ENCODE peak calls at places on chromosomes 5 and 9, in seven cellular contexts. One of them, this sample, is unnamed.

GRCh38 chr5:932151-932627 is 39.5 kb downstream of the TRIP13 start:
- DNase-seq in right lobe of liver: no peak
- DNase-seq in substantia nigra: no peak
- DNase-seq in SJSA1: peak
- DNase-seq in neural progenitor cell: no peak
- DNase-seq in OCI-LY7: no peak
- DNase-seq in PC-3: no peak
- DNase-seq in this sample: no peak

GRCh38 chr5:8949908-8950307 is 596.0 kb downstream of the SEMA5A start:
- DNase-seq in right lobe of liver: no peak
- DNase-seq in substantia nigra: no peak
- DNase-seq in SJSA1: no peak
- DNase-seq in neural progenitor cell: no peak
- DNase-seq in OCI-LY7: peak
- DNase-seq in PC-3: no peak
- DNase-seq in this sample: no peak

GRCh38 chr9:122036988-122037387 is 56.1 kb downstream of the TTLL11 start:
- DNase-seq in right lobe of liver: no peak
- DNase-seq in substantia nigra: no peak
- DNase-seq in SJSA1: no peak
- DNase-seq in neural progenitor cell: no peak
- DNase-seq in OCI-LY7: no peak
- DNase-seq in PC-3: peak
- DNase-seq in this sample: peak

GRCh38 chr9:1051286-1052118 is 1.3 kb downstream of the DMRT2 start:
- DNase-seq in right lobe of liver: peak
- DNase-seq in substantia nigra: no peak
- DNase-seq in SJSA1: no peak
- DNase-seq in neural progenitor cell: peak
- DNase-seq in OCI-LY7: peak
- DNase-seq in PC-3: no peak
- DNase-seq in this sample: no peak

GRCh38 chr9:17520264-17521058 is 58.4 kb upstream of the SH3GL2 start:
- DNase-seq in right lobe of liver: no peak
- DNase-seq in substantia nigra: no peak
- DNase-seq in SJSA1: no peak
- DNase-seq in neural progenitor cell: peak
- DNase-seq in OCI-LY7: no peak
- DNase-seq in PC-3: no peak
- DNase-seq in this sample: no peak

GRCh38 chr5:142829821-142830220 is 59.6 kb downstream of the ARHGAP26 start:
- DNase-seq in right lobe of liver: no peak
- DNase-seq in substantia nigra: no peak
- DNase-seq in SJSA1: no peak
- DNase-seq in neural progenitor cell: no peak
- DNase-seq in OCI-LY7: no peak
- DNase-seq in PC-3: peak
- DNase-seq in this sample: no peak

GRCh38 chr9:28650327-28650726 is 1077.0 kb upstream of the C9orf72 start:
- DNase-seq in right lobe of liver: no peak
- DNase-seq in substantia nigra: no peak
- DNase-seq in SJSA1: no peak
- DNase-seq in neural progenitor cell: no peak
- DNase-seq in OCI-LY7: no peak
- DNase-seq in PC-3: no peak
- DNase-seq in this sample: no peak

GRCh38 chr9:89154651-89155336 is 23.8 kb downstream of the SHC3 start:
- DNase-seq in right lobe of liver: no peak
- DNase-seq in substantia nigra: no peak
- DNase-seq in SJSA1: no peak
- DNase-seq in neural progenitor cell: no peak
- DNase-seq in OCI-LY7: no peak
- DNase-seq in PC-3: peak
- DNase-seq in this sample: peak

GRCh38 chr5:99030871-99031440 is 102.1 kb upstream of the CHD1 start:
- DNase-seq in right lobe of liver: no peak
- DNase-seq in substantia nigra: no peak
- DNase-seq in SJSA1: no peak
- DNase-seq in neural progenitor cell: no peak
- DNase-seq in OCI-LY7: no peak
- DNase-seq in PC-3: peak
- DNase-seq in this sample: no peak

GRCh38 chr5:27830551-27830950 is 792.2 kb upstream of the CDH9 start:
- DNase-seq in right lobe of liver: no peak
- DNase-seq in substantia nigra: no peak
- DNase-seq in SJSA1: no peak
- DNase-seq in neural progenitor cell: no peak
- DNase-seq in OCI-LY7: no peak
- DNase-seq in PC-3: no peak
- DNase-seq in this sample: no peak

GRCh38 chr5:10759111-10759510 is 1.9 kb downstream of the DAP start:
- DNase-seq in right lobe of liver: no peak
- DNase-seq in substantia nigra: no peak
- DNase-seq in SJSA1: no peak
- DNase-seq in neural progenitor cell: no peak
- DNase-seq in OCI-LY7: no peak
- DNase-seq in PC-3: no peak
- DNase-seq in this sample: no peak

GRCh38 chr5:16552666-16553343 is 64.0 kb downstream of the RETREG1 start:
- DNase-seq in right lobe of liver: peak
- DNase-seq in substantia nigra: no peak
- DNase-seq in SJSA1: peak
- DNase-seq in neural progenitor cell: peak
- DNase-seq in OCI-LY7: peak
- DNase-seq in PC-3: peak
- DNase-seq in this sample: peak

GRCh38 chr5:114360816-114361723 is 800 bp upstream of the KCNN2 start:
- DNase-seq in right lobe of liver: peak
- DNase-seq in substantia nigra: no peak
- DNase-seq in SJSA1: no peak
- DNase-seq in neural progenitor cell: peak
- DNase-seq in OCI-LY7: no peak
- DNase-seq in PC-3: no peak
- DNase-seq in this sample: peak

GRCh38 chr5:135053278-135053677 is 19.2 kb upstream of the PITX1 start:
- DNase-seq in right lobe of liver: no peak
- DNase-seq in substantia nigra: no peak
- DNase-seq in SJSA1: no peak
- DNase-seq in neural progenitor cell: no peak
- DNase-seq in OCI-LY7: peak
- DNase-seq in PC-3: no peak
- DNase-seq in this sample: no peak

GRCh38 chr5:60014331-60014730 is 120.8 kb upstream of the PDE4D start:
- DNase-seq in right lobe of liver: no peak
- DNase-seq in substantia nigra: no peak
- DNase-seq in SJSA1: no peak
- DNase-seq in neural progenitor cell: no peak
- DNase-seq in OCI-LY7: no peak
- DNase-seq in PC-3: no peak
- DNase-seq in this sample: no peak
- H3K27ac ChIP-seq in right lobe of liver: no peak
- H3K27ac ChIP-seq in substantia nigra: no peak
- H3K27ac ChIP-seq in SJSA1: no peak
- H3K27ac ChIP-seq in neural progenitor cell: no peak
- H3K27ac ChIP-seq in OCI-LY7: no peak
- H3K27ac ChIP-seq in PC-3: no peak
- H3K27ac ChIP-seq in this sample: no peak

GRCh38 chr9:120890415-120891254 is 13.6 kb upstream of the PHF19 start:
- DNase-seq in right lobe of liver: no peak
- DNase-seq in substantia nigra: no peak
- DNase-seq in SJSA1: no peak
- DNase-seq in neural progenitor cell: no peak
- DNase-seq in OCI-LY7: no peak
- DNase-seq in PC-3: no peak
- DNase-seq in this sample: no peak
- H3K27ac ChIP-seq in right lobe of liver: no peak
- H3K27ac ChIP-seq in substantia nigra: no peak
- H3K27ac ChIP-seq in SJSA1: no peak
- H3K27ac ChIP-seq in neural progenitor cell: no peak
- H3K27ac ChIP-seq in OCI-LY7: peak
- H3K27ac ChIP-seq in PC-3: no peak
- H3K27ac ChIP-seq in this sample: no peak

GRCh38 chr5:120231563-120231962 is 232.5 kb upstream of the PRR16 start:
- DNase-seq in right lobe of liver: no peak
- DNase-seq in substantia nigra: no peak
- DNase-seq in SJSA1: no peak
- DNase-seq in neural progenitor cell: no peak
- DNase-seq in OCI-LY7: no peak
- DNase-seq in PC-3: no peak
- DNase-seq in this sample: no peak
- H3K27ac ChIP-seq in right lobe of liver: no peak
- H3K27ac ChIP-seq in substantia nigra: no peak
- H3K27ac ChIP-seq in SJSA1: no peak
- H3K27ac ChIP-seq in neural progenitor cell: no peak
- H3K27ac ChIP-seq in OCI-LY7: no peak
- H3K27ac ChIP-seq in PC-3: no peak
- H3K27ac ChIP-seq in this sample: no peak

GRCh38 chr5:172722309-172722815 is 48.6 kb downstream of the DUSP1 start:
- DNase-seq in right lobe of liver: no peak
- DNase-seq in substantia nigra: no peak
- DNase-seq in SJSA1: no peak
- DNase-seq in neural progenitor cell: no peak
- DNase-seq in OCI-LY7: no peak
- DNase-seq in PC-3: no peak
- DNase-seq in this sample: no peak
- H3K27ac ChIP-seq in right lobe of liver: peak
- H3K27ac ChIP-seq in substantia nigra: peak
- H3K27ac ChIP-seq in SJSA1: no peak
- H3K27ac ChIP-seq in neural progenitor cell: no peak
- H3K27ac ChIP-seq in OCI-LY7: no peak
- H3K27ac ChIP-seq in PC-3: no peak
- H3K27ac ChIP-seq in this sample: no peak

GRCh38 chr5:180381851-180382480 is 28.8 kb upstream of the GFPT2 start:
- DNase-seq in right lobe of liver: no peak
- DNase-seq in substantia nigra: no peak
- DNase-seq in SJSA1: no peak
- DNase-seq in neural progenitor cell: no peak
- DNase-seq in OCI-LY7: no peak
- DNase-seq in PC-3: no peak
- DNase-seq in this sample: no peak

GRCh38 chr5:180381428-180381827 is 28.3 kb upstream of the GFPT2 start:
- DNase-seq in right lobe of liver: no peak
- DNase-seq in substantia nigra: no peak
- DNase-seq in SJSA1: no peak
- DNase-seq in neural progenitor cell: no peak
- DNase-seq in OCI-LY7: no peak
- DNase-seq in PC-3: no peak
- DNase-seq in this sample: no peak

GRCh38 chr5:180379355-180380070 is 26.4 kb upstream of the GFPT2 start:
- DNase-seq in right lobe of liver: no peak
- DNase-seq in substantia nigra: no peak
- DNase-seq in SJSA1: no peak
- DNase-seq in neural progenitor cell: no peak
- DNase-seq in OCI-LY7: no peak
- DNase-seq in PC-3: no peak
- DNase-seq in this sample: no peak

GRCh38 chr5:180380856-180381255 is 27.7 kb upstream of the GFPT2 start:
- DNase-seq in right lobe of liver: no peak
- DNase-seq in substantia nigra: no peak
- DNase-seq in SJSA1: no peak
- DNase-seq in neural progenitor cell: no peak
- DNase-seq in OCI-LY7: no peak
- DNase-seq in PC-3: no peak
- DNase-seq in this sample: no peak

GRCh38 chr5:180380441-180380840 is 27.3 kb upstream of the GFPT2 start:
- DNase-seq in right lobe of liver: no peak
- DNase-seq in substantia nigra: no peak
- DNase-seq in SJSA1: no peak
- DNase-seq in neural progenitor cell: no peak
- DNase-seq in OCI-LY7: no peak
- DNase-seq in PC-3: no peak
- DNase-seq in this sample: no peak
- H3K27ac ChIP-seq in right lobe of liver: no peak
- H3K27ac ChIP-seq in substantia nigra: no peak
- H3K27ac ChIP-seq in SJSA1: no peak
- H3K27ac ChIP-seq in neural progenitor cell: no peak
- H3K27ac ChIP-seq in OCI-LY7: no peak
- H3K27ac ChIP-seq in PC-3: no peak
- H3K27ac ChIP-seq in this sample: no peak

DNA sequence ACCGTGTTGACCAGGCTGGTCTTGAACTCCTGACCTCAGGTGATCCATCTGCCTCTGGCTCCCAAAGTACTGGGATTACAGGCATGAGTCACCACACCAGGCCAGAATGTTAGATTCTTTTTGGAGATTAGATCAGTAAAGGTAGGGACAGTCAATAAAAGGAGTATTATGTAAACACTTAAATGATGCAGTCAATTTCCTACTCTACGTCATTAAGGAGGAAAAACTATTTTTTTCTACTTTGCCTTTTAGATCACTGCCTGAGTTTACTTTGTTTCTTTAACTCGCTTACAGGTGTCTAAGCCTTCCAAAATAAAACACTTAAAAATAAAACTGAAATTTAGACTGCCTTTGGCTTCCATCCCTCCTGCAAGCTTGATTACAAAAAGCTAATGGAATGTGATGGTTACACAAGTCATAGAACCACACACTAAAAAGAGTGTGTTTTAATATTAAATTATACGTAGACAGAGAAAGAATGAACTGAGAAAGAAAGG is 6.9 kb upstream of the HNRNPA0 start:
- DNase-seq in right lobe of liver: no peak
- DNase-seq in substantia nigra: no peak
- DNase-seq in SJSA1: no peak
- DNase-seq in neural progenitor cell: no peak
- DNase-seq in OCI-LY7: no peak
- DNase-seq in PC-3: peak
- DNase-seq in this sample: no peak
- H3K27ac ChIP-seq in right lobe of liver: no peak
- H3K27ac ChIP-seq in substantia nigra: no peak
- H3K27ac ChIP-seq in SJSA1: no peak
- H3K27ac ChIP-seq in neural progenitor cell: no peak
- H3K27ac ChIP-seq in OCI-LY7: no peak
- H3K27ac ChIP-seq in PC-3: peak
- H3K27ac ChIP-seq in this sample: no peak

GRCh38 chr9:127508901-127509260 is 57.6 kb downstream of the LRSAM1 start:
- DNase-seq in right lobe of liver: no peak
- DNase-seq in substantia nigra: no peak
- DNase-seq in SJSA1: no peak
- DNase-seq in neural progenitor cell: no peak
- DNase-seq in OCI-LY7: no peak
- DNase-seq in PC-3: no peak
- DNase-seq in this sample: no peak
- H3K27ac ChIP-seq in right lobe of liver: no peak
- H3K27ac ChIP-seq in substantia nigra: no peak
- H3K27ac ChIP-seq in SJSA1: no peak
- H3K27ac ChIP-seq in neural progenitor cell: no peak
- H3K27ac ChIP-seq in OCI-LY7: no peak
- H3K27ac ChIP-seq in PC-3: no peak
- H3K27ac ChIP-seq in this sample: peak

GRCh38 chr9:95142728-95143127 is 174.8 kb downstream of the FANCC start:
- DNase-seq in right lobe of liver: no peak
- DNase-seq in substantia nigra: no peak
- DNase-seq in SJSA1: no peak
- DNase-seq in neural progenitor cell: no peak
- DNase-seq in OCI-LY7: no peak
- DNase-seq in PC-3: no peak
- DNase-seq in this sample: no peak
- H3K27ac ChIP-seq in right lobe of liver: peak
- H3K27ac ChIP-seq in substantia nigra: no peak
- H3K27ac ChIP-seq in SJSA1: no peak
- H3K27ac ChIP-seq in neural progenitor cell: no peak
- H3K27ac ChIP-seq in OCI-LY7: no peak
- H3K27ac ChIP-seq in PC-3: no peak
- H3K27ac ChIP-seq in this sample: no peak

This sample was measured in RWPE1.